ENCODE peak calls at places on chromosomes 12 and 14, in six cellular contexts. O, E, C, S, A and B are unnamed samples.

GRCh38 chr12:27542628-27543027 is 18.6 kb downstream of the PPFIBP1 start:
- DNase-seq in O (no peak), E (peak; percentile 87), C (no peak), S (no peak), A (no peak), B (no peak)

GRCh38 chr14:72217164-72217563 is 284.9 kb downstream of the RGS6 start:
- DNase-seq in O (no peak), E (no peak), C (no peak), S (no peak), A (no peak), B (no peak)

GRCh38 chr12:88431245-88431644 is 149.0 kb downstream of the KITLG start:
- DNase-seq in O (no peak), E (no peak), C (no peak), S (no peak), A (no peak), B (no peak)

GRCh38 chr12:85829391-85829790 is 6.8 kb downstream of the RASSF9 start:
- DNase-seq in O (no peak), E (peak; percentile 7), C (no peak), S (no peak), A (no peak), B (no peak)

GRCh38 chr14:89551955-89552354 is 134.9 kb upstream of the FOXN3 start:
- DNase-seq in O (no peak), E (no peak), C (no peak), S (no peak), A (no peak), B (no peak)

GRCh38 chr12:3319723-3320492 is 171.1 kb upstream of the PRMT8 start:
- DNase-seq in O (no peak), E (no peak), C (no peak), S (no peak), A (no peak), B (no peak)

GRCh38 chr12:132517740-132518100 is 27.8 kb downstream of the FBRSL1 start:
- DNase-seq in O (no peak), E (no peak), C (no peak), S (peak; percentile 88), A (peak; percentile 51), B (no peak)

GRCh38 chr12:14564336-14564959 is 3.2 kb downstream of the PLBD1 start:
- DNase-seq in O (no peak), E (no peak), C (no peak), S (no peak), A (no peak), B (no peak)

GRCh38 chr14:28142400-28143015 is 624.1 kb upstream of the FOXG1 start:
- DNase-seq in O (no peak), E (no peak), C (no peak), S (no peak), A (no peak), B (no peak)

GRCh38 chr12:1808798-1809480 is 11.4 kb upstream of the LRTM2 start:
- DNase-seq in O (no peak), E (no peak), C (no peak), S (no peak), A (no peak), B (no peak)

GRCh38 chr12:124512667-124513296 is 54.6 kb downstream of the NCOR2 start:
- DNase-seq in O (no peak), E (peak; percentile 86), C (peak; percentile 93), S (peak; percentile 91), A (peak; percentile 72), B (peak; percentile 40)

GRCh38 chr14:56868660-56869059 is 58.4 kb upstream of the OTX2 start:
- DNase-seq in O (no peak), E (no peak), C (no peak), S (no peak), A (no peak), B (no peak)

GRCh38 chr12:95836630-95837239 is 22.0 kb upstream of the SNRPF start:
- DNase-seq in O (no peak), E (no peak), C (no peak), S (no peak), A (no peak), B (no peak)

GRCh38 chr14:22614240-22614799 is 16.2 kb downstream of the ABHD4 start:
- DNase-seq in O (no peak), E (peak; percentile 84), C (peak; percentile 76), S (no peak), A (no peak), B (no peak)

GRCh38 chr14:56709201-56709600 is 101.1 kb downstream of the OTX2 start:
- DNase-seq in O (no peak), E (no peak), C (no peak), S (no peak), A (no peak), B (no peak)

GRCh38 chr12:84653482-84653881 is 259.1 kb downstream of the SLC6A15 start:
- DNase-seq in O (no peak), E (no peak), C (no peak), S (no peak), A (no peak), B (no peak)

GRCh38 chr12:2413999-2414792 is 361.4 kb downstream of the CACNA1C start:
- DNase-seq in O (no peak), E (no peak), C (no peak), S (no peak), A (no peak), B (no peak)

GRCh38 chr12:90695415-90695814 is 259.6 kb downstream of the CCER1 start:
- DNase-seq in O (no peak), E (no peak), C (no peak), S (no peak), A (no peak), B (no peak)

GRCh38 chr14:93496856-93497255 is 66.1 kb downstream of the UNC79 start:
- DNase-seq in O (no peak), E (no peak), C (no peak), S (no peak), A (no peak), B (no peak)

GRCh38 chr12:64779349-64779974 is 20.3 kb upstream of the GNS start:
- DNase-seq in O (no peak), E (no peak), C (no peak), S (no peak), A (no peak), B (no peak)

GRCh38 chr12:87283111-87283510 is 746.1 kb downstream of the C12orf50 start:
- DNase-seq in O (no peak), E (no peak), C (no peak), S (no peak), A (no peak), B (no peak)

DNA sequence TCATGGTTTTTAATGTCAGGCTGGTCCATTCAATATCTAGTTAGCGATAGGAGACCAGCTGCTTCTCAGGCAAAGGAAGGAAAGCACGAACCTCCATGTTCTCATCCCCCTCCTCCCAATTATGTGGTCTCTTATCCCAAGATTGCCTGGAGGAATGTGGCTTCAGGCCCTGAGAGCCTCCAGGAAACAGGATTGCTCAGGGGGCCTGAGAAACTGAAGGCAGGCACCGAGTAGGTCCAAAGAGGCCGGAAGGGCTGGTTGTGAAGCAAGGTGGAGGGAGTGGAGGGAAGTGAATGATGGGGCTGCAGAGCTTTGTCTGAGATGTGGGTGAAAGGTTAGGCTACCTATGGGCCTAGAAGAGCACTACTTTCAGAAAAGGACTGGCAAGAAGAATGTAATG is 188.2 kb upstream of the DDHD1 start:
- DNase-seq in O (no peak), E (no peak), C (no peak), S (no peak), A (no peak), B (no peak)
- H3K27ac ChIP-seq in O (no peak overlapping the region), E (no peak overlapping the region), C (no peak overlapping the region), S (no peak overlapping the region), A (no peak overlapping the region), B (no peak overlapping the region)

DNA sequence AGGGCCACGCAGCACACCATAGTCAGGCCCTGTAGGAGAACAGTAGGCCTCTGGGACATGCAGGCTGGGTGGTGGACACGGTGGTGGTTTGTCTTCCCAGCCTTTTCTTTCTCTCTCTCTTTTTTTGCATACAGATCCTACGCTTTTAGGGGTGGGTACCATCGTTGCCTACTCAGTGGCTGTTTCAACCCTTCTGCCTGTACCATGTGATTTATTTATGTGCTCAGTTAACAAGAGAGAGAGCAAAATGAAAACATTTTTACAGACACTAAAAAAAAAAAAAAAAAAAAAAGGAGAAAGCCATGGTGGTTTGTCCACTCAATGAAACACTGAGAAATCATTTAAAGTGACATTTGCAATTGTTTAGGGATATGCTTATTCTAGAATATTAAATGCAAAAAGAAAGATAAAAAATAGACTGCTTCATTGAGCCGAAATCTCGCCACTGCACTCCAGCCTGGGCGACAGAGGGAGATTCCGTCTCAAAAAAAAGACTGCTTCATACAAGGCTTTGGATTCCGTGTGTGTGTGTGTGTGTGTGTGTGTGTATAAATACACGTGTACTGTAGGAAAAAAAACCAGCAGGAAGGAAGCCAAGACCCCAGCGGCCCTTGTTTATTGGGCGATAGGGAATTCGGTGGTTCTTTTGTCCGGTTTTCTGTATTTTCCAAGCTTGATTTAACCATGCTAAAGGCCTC is 3.3 kb upstream of the ZNF839 start:
- DNase-seq in O (no peak), E (no peak), C (no peak), S (peak; percentile 67), A (no peak), B (no peak)
- H3K27ac ChIP-seq in O (peak overlapping the region; percentile 52), E (peak overlapping the region; percentile 80), C (peak overlapping the region; percentile 71), S (peak overlapping the region; percentile 73), A (peak overlapping the region; percentile 99), B (peak overlapping the region; percentile 90)

DNA sequence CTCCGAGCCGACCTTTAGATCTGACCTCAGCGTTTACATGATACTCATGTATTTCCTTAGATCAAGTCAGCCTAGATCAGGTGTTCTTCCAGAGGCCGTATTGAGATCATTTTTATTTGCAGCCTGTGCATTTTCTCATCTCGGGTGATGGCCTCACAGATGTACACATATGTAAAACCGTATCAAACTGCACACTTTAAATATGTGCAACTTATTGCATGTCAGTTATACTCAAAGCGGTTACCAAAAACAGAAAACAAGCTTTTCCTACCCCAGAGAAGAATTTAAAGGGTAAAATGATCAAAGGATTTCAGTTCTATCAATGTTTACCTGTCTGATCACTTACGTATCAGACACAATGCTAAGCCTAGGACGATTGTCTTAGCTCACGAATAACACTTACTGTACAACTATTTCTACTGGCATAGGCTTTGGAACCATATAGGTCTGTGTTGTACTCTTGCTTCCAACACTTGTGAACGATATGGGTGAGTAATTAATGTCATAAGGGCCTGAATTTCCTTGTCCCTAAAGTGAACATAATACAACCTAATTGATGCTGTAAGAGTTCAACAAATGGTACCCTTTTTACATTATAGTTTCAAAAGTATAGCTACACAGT is 628 bp upstream of the LLPH start:
- DNase-seq in O (no peak), E (no peak), C (no peak), S (no peak), A (no peak), B (no peak)
- H3K27ac ChIP-seq in O (peak overlapping the region; percentile 83), E (no peak overlapping the region), C (peak overlapping the region; percentile 65), S (no peak overlapping the region), A (no peak overlapping the region), B (no peak overlapping the region)

GRCh38 chr12:6461401-6462233 is 8.9 kb downstream of the VAMP1 start:
- DNase-seq in O (peak; percentile 82), E (no peak), C (no peak), S (peak; percentile 48), A (no peak), B (no peak)
- H3K27ac ChIP-seq in O (peak overlapping the region; percentile 82), E (no peak overlapping the region), C (no peak overlapping the region), S (no peak overlapping the region), A (peak overlapping the region; percentile 80), B (peak overlapping the region; percentile 79)

GRCh38 chr14:20317720-20318119 is 12.0 kb upstream of the TTC5 start:
- DNase-seq in O (no peak), E (no peak), C (no peak), S (peak; percentile 76), A (no peak), B (no peak)
- H3K27ac ChIP-seq in O (no peak overlapping the region), E (no peak overlapping the region), C (no peak overlapping the region), S (no peak overlapping the region), A (no peak overlapping the region), B (no peak overlapping the region)

GRCh38 chr14:91888641-91889476 is 21.5 kb upstream of the TC2N start:
- DNase-seq in O (no peak), E (no peak), C (no peak), S (no peak), A (no peak), B (no peak)
- H3K27ac ChIP-seq in O (no peak overlapping the region), E (no peak overlapping the region), C (no peak overlapping the region), S (no peak overlapping the region), A (peak overlapping the region; percentile 94), B (peak overlapping the region; percentile 89)

GRCh38 chr12:9717070-9717925 is 15.6 kb downstream of the CLECL1 start:
- DNase-seq in O (no peak), E (no peak), C (no peak), S (no peak), A (no peak), B (no peak)
- H3K27ac ChIP-seq in O (no peak overlapping the region), E (no peak overlapping the region), C (no peak overlapping the region), S (no peak overlapping the region), A (no peak overlapping the region), B (no peak overlapping the region)